ENCODE peak calls at places on chromosomes 2 and 18, in seven cellular contexts. I is activated T-helper 1 cell treated with anti-CD3 and anti-CD28 coated beads, Interleukin-2, amount 50 U/mL, for 16 hours; Z is mesendoderm; G is activated CD4-positive, alpha-beta T cell treated with anti-CD3 and anti-CD28 coated beads, Interleukin-2, amount 10 ng/mL, durations not matched to agents 24 days and 14 days; D is HTR-8/SVneo; S is A172; A is NCI-H2081. M is an unnamed sample.
A peak's percentile ranks its signal among the peaks of the same experiment; 100 is the strongest.

GRCh38 chr2:234974501-234975385 is 22.9 kb downstream of the SH3BP4 start:
- DNase-seq in D (no peak), Z (peak; percentile 85), G (no peak), A (no peak), I (no peak), S (peak; percentile 92), M (no peak)

GRCh38 chr2:136029149-136029548 is 43.7 kb upstream of the DARS1 start:
- DNase-seq in I (no peak), A (no peak), D (no peak), S (no peak), G (no peak), Z (no peak), M (no peak)

GRCh38 chr2:189570565-189570964 is 10.0 kb downstream of the SLC40A1 start:
- DNase-seq in Z (no peak), I (no peak), D (peak; percentile 22), S (peak; percentile 44), A (no peak), G (no peak), M (no peak)

GRCh38 chr2:239932881-239933735 is 92.0 kb downstream of the NDUFA10 start:
- DNase-seq in S (no peak), I (no peak), A (no peak), Z (no peak), D (no peak), G (no peak), M (no peak)

GRCh38 chr2:142722086-142722485 is 155.4 kb upstream of the KYNU start:
- DNase-seq in A (no peak), I (no peak), S (no peak), Z (no peak), D (no peak), G (no peak), M (no peak)

GRCh38 chr2:27308359-27308875 is at the start of gene UCN:
- DNase-seq in I (no peak), A (no peak), Z (peak; percentile 78), D (no peak), S (no peak), G (no peak), M (no peak)

GRCh38 chr2:11286749-11287148 is 57.7 kb downstream of the ROCK2 start:
- DNase-seq in D (no peak), S (no peak), I (no peak), G (no peak), Z (no peak), A (no peak), M (no peak)

GRCh38 chr2:196077821-196078220 is 9.2 kb upstream of the DNAH7 start:
- DNase-seq in Z (no peak), D (no peak), A (no peak), I (no peak), S (no peak), G (no peak), M (no peak)

GRCh38 chr18:963276-963675 is 58.6 kb downstream of the ADCYAP1 start:
- DNase-seq in S (no peak), G (no peak), A (no peak), I (no peak), Z (no peak), D (no peak), M (no peak)

GRCh38 chr2:10264506-10265327 is 38.0 kb upstream of the HPCAL1 start:
- DNase-seq in I (no peak), G (no peak), D (no peak), A (no peak), S (no peak), Z (no peak), M (no peak)

GRCh38 chr18:79509536-79509930 is 113.8 kb downstream of the NFATC1 start:
- DNase-seq in D (no peak), Z (no peak), I (no peak), S (no peak), A (no peak), G (no peak), M (no peak)

GRCh38 chr2:189238903-189239302 is 59.3 kb upstream of the COL5A2 start:
- DNase-seq in Z (no peak), D (no peak), A (no peak), S (no peak), I (no peak), G (no peak), M (no peak)

GRCh38 chr18:31261792-31262582 is 56.0 kb upstream of the DSG1 start:
- DNase-seq in S (no peak), A (no peak), D (no peak), G (no peak), I (no peak), Z (peak; percentile 94), M (no peak)

GRCh38 chr2:27212626-27213471 is 781 bp upstream of the SLC5A6 start:
- DNase-seq in D (peak; percentile 41), S (peak; percentile 26), A (peak; percentile 63), Z (no peak), I (peak; percentile 25), G (no peak), M (no peak)

GRCh38 chr2:240249423-240250149 is 109.1 kb upstream of the OTOS start:
- DNase-seq in S (no peak), A (no peak), Z (no peak), D (no peak), I (no peak), G (peak; percentile 41), M (no peak)

GRCh38 chr2:180692322-180692721 is 288.1 kb upstream of the UBE2E3 start:
- DNase-seq in S (no peak), I (no peak), A (no peak), G (no peak), D (no peak), Z (no peak), M (no peak)

GRCh38 chr2:204982303-204982702 is 437.0 kb downstream of the PARD3B start:
- DNase-seq in G (peak; percentile 63), Z (peak; percentile 47), D (no peak), S (peak; percentile 9), I (no peak), A (no peak), M (no peak)

GRCh38 chr2:46798998-46799698 is 116.5 kb downstream of the MCFD2 start:
- DNase-seq in S (no peak), G (no peak), D (no peak), Z (no peak), A (no peak), I (no peak), M (no peak)

GRCh38 chr2:235087812-235088607 is 136.2 kb downstream of the SH3BP4 start:
- DNase-seq in S (no peak), A (peak; percentile 27), I (no peak), D (no peak), G (no peak), Z (no peak), M (no peak)

GRCh38 chr2:85133751-85134254 is 611 bp downstream of the TCF7L1 start:
- DNase-seq in Z (peak; percentile 66), D (peak; percentile 67), G (peak; percentile 71), A (no peak), I (no peak), S (no peak), M (peak; percentile 17)

GRCh38 chr2:240933966-240934700 is 28.0 kb downstream of the CROCC2 start:
- DNase-seq in I (no peak), G (no peak), Z (no peak), D (no peak), A (no peak), S (no peak), M (no peak)

GRCh38 chr18:58004317-58004716 is 39.7 kb upstream of the NEDD4L start:
- DNase-seq in Z (no peak), S (peak; percentile 66), I (no peak), G (no peak), A (no peak), D (peak; percentile 22), M (no peak)

GRCh38 chr2:217609952-217610351 is 392.8 kb downstream of the TNS1 start:
- DNase-seq in S (no peak), I (no peak), A (peak; percentile 82), D (no peak), Z (no peak), G (no peak), M (no peak)

GRCh38 chr2:159146930-159147666 is 139.4 kb downstream of the WDSUB1 start:
- DNase-seq in G (no peak), D (no peak), I (no peak), A (peak; percentile 62), S (peak; percentile 25), Z (no peak), M (peak; percentile 39)

GRCh38 chr18:78659748-78660147 is 319.9 kb upstream of the SALL3 start:
- DNase-seq in A (no peak), S (no peak), D (no peak), I (no peak), Z (peak; percentile 39), G (no peak), M (no peak)

GRCh38 chr2:231190531-231191197 is 7.8 kb upstream of the ARMC9 start:
- DNase-seq in A (no peak), D (no peak), S (no peak), I (no peak), Z (peak; percentile 81), G (no peak), M (peak; percentile 49)

GRCh38 chr18:62566199-62566598 is 43.4 kb downstream of the ZCCHC2 start:
- DNase-seq in Z (peak; percentile 65), G (peak; percentile 62), A (peak; percentile 6), D (peak; percentile 9), I (no peak), S (no peak), M (peak; percentile 39)

GRCh38 chr2:122528061-122528460 is 772.6 kb downstream of the TSN start:
- DNase-seq in D (no peak), S (no peak), A (no peak), I (no peak), G (no peak), Z (no peak), M (no peak)

GRCh38 chr2:174678395-174678794 is 80.8 kb upstream of the WIPF1 start:
- DNase-seq in A (no peak), Z (peak; percentile 72), S (no peak), D (no peak), I (no peak), G (no peak), M (no peak)

GRCh38 chr2:83596592-83597339 is 862.3 kb downstream of the SUCLG1 start:
- DNase-seq in Z (no peak), D (no peak), G (no peak), S (no peak), I (no peak), A (no peak), M (no peak)

GRCh38 chr2:168510125-168510756 is 54.2 kb downstream of the CERS6 start:
- DNase-seq in Z (no peak), S (no peak), D (no peak), I (no peak), A (no peak), G (no peak), M (no peak)

GRCh38 chr2:34031097-34031496 is 432.0 kb upstream of the FAM98A start:
- DNase-seq in Z (peak; percentile 26), G (no peak), D (no peak), A (no peak), S (no peak), I (no peak), M (no peak)

GRCh38 chr2:18167871-18168270 is 289.4 kb downstream of the KCNS3 start:
- DNase-seq in Z (no peak), G (no peak), D (no peak), S (no peak), A (no peak), I (no peak), M (no peak)

GRCh38 chr2:105576440-105577241 is 168.1 kb upstream of the NCK2 start:
- DNase-seq in Z (peak; percentile 76), D (peak; percentile 59), A (peak; percentile 36), G (peak; percentile 61), S (peak; percentile 45), I (no peak), M (peak; percentile 91)

GRCh38 chr18:2310824-2311349 is 260.4 kb downstream of the METTL4 start:
- DNase-seq in G (no peak), I (no peak), A (no peak), D (no peak), Z (no peak), S (no peak), M (no peak)

GRCh38 chr2:829047-829446 is 121.6 kb upstream of the SNTG2 start:
- DNase-seq in G (no peak), S (no peak), A (no peak), D (no peak), Z (no peak), I (no peak), M (no peak)

GRCh38 chr18:12394428-12394827 is 13.3 kb upstream of the PRELID3A start:
- DNase-seq in D (no peak), I (no peak), G (peak; percentile 65), S (no peak), Z (peak; percentile 44), A (no peak), M (no peak)

GRCh38 chr2:46854260-46854659 is 61.3 kb downstream of the MCFD2 start:
- DNase-seq in G (no peak), Z (no peak), D (no peak), I (no peak), A (no peak), S (no peak), M (no peak)